ENCODE peak calls at places on chromosomes 13 and 19, in nine cellular contexts. B is uterus, W is heart left ventricle, U is GM12892, Q is ovary, G is lower leg skin, V is sigmoid colon, N is GM12891, X is gastrocnemius medialis. K is an unnamed sample.

GRCh38 chr19:56720281-56720680 is 48.7 kb upstream of the ZNF835 start:
- DNase-seq in Q (peak), N (no peak), U (no peak), V (no peak), X (no peak), G (no peak), W (no peak), B (peak), K (no peak)

GRCh38 chr19:12163841-12164240 is 945 bp downstream of the ZNF136 start:
- DNase-seq in X (no peak), N (no peak), Q (no peak), B (no peak), U (no peak), W (no peak), V (no peak), G (no peak), K (no peak)

GRCh38 chr19:51799998-51800848 is 5.3 kb downstream of the FPR3 start:
- DNase-seq in U (no peak), V (peak), Q (peak), G (no peak), X (no peak), W (peak), B (peak), N (no peak), K (no peak)

GRCh38 chr19:13848811-13849241 is 28.1 kb upstream of the NANOS3 start:
- DNase-seq in W (no peak), Q (no peak), G (no peak), U (no peak), X (no peak), N (no peak), B (no peak), V (no peak), K (no peak)

GRCh38 chr13:46962286-46962941 is 65.6 kb upstream of the HTR2A start:
- DNase-seq in W (no peak), V (no peak), N (no peak), X (no peak), G (no peak), B (no peak), U (no peak), Q (no peak), K (no peak)

GRCh38 chr19:28118235-28118634 is 1094.7 kb downstream of the UQCRFS1 start:
- DNase-seq in V (no peak), N (no peak), W (no peak), U (no peak), G (no peak), Q (no peak), X (no peak), B (no peak), K (no peak)

GRCh38 chr13:34265016-34265692 is 447.2 kb downstream of the RFC3 start:
- DNase-seq in V (no peak), U (no peak), W (no peak), X (no peak), G (no peak), N (no peak), B (no peak), Q (no peak), K (no peak)

GRCh38 chr13:74825949-74826246 is 656.1 kb downstream of the TBC1D4 start:
- DNase-seq in U (no peak), G (no peak), V (no peak), N (no peak), B (no peak), Q (no peak), W (no peak), X (no peak), K (no peak)

GRCh38 chr19:33771308-33772101 is 25.2 kb upstream of the KCTD15 start:
- DNase-seq in B (peak), N (peak), Q (peak), G (peak), U (peak), X (no peak), W (peak), V (peak), K (peak)

GRCh38 chr19:21092107-21092506 is 10.1 kb downstream of the ZNF714 start:
- DNase-seq in U (no peak), X (no peak), Q (no peak), B (no peak), G (no peak), W (no peak), V (no peak), N (no peak), K (no peak)

GRCh38 chr19:49718511-49718910 is 27.6 kb downstream of the CPT1C start:
- DNase-seq in G (no peak), U (no peak), B (no peak), V (no peak), X (no peak), N (no peak), Q (peak), W (no peak), K (no peak)

GRCh38 chr19:39936020-39936419 is 1.6 kb upstream of the FCGBP start:
- DNase-seq in G (no peak), V (no peak), N (no peak), B (no peak), Q (no peak), W (no peak), U (no peak), X (no peak), K (no peak)
- TF ChIP-seq POLR2A in G (no peak), V (no peak), N (no peak), B (no peak), Q (no peak), W (no peak), U (no peak), X (no peak), K (no peak)

GRCh38 chr13:30464496-30465351 is 1.0 kb downstream of the HMGB1 start:
- DNase-seq in N (peak), Q (peak), W (peak), G (peak), U (peak), B (peak), V (peak), X (peak), K (peak)

GRCh38 chr13:30466358-30466714 is 600 bp upstream of the HMGB1 start:
- DNase-seq in W (no peak), X (no peak), U (peak), V (no peak), Q (no peak), N (no peak), G (no peak), B (no peak), K (no peak)

GRCh38 chr13:30465541-30466357 is at the start of gene HMGB1:
- DNase-seq in Q (peak), V (peak), X (peak), U (peak), W (peak), B (peak), G (peak), N (peak), K (peak)

GRCh38 chr13:30466841-30467252 is 1.1 kb upstream of the HMGB1 start:
- DNase-seq in Q (no peak), G (no peak), B (no peak), U (no peak), N (no peak), X (no peak), V (no peak), W (no peak), K (no peak)

GRCh38 chr13:30463820-30464495 is 1.8 kb downstream of the HMGB1 start:
- DNase-seq in B (peak), X (peak), N (no peak), W (peak), U (peak), Q (no peak), V (peak), G (no peak), K (peak)
- TF ChIP-seq POLR2A in B (peak), X (no peak), N (peak), W (no peak), U (peak), Q (no peak), V (no peak), G (no peak), K (no peak)

DNA sequence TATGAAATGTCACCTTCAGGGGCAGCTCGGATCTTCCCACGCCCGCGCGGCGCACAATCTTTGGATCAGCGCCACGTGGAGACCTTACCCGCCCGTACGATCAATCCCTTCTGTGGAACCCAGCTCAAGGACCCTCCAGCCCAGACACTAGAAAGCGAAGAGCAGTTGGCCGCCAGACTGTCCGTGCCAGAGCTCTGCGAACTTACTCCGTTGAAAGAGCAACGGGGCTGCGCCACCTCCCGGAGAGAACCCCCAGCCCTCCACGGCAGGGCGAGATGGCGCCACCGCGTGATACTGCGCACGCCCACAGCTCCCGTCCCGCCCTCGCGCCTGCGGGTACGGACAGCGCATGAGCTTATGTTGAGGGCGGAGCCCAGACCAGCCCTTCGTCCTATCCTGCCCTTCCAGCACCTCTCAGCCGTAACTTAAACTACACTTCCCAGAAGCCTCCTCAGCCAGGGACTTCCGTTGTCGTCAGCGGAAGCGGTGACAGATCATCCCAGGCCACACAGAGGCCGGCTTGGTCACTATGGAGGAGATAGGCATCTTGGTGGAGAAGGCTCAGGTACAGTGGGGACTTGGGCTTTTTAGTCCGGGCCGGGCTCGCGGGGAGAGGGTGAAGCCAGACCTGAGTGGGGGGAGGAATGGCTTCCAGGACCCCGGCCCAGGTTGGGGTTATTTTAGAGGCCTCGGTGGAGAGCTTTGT is at the start of gene PSMC4:
- DNase-seq in N (peak), U (peak), Q (peak), G (peak), X (peak), B (peak), V (peak), W (peak), K (peak)
- TF ChIP-seq POLR2A in N (peak), U (peak), Q (peak), G (peak), X (peak), B (peak), V (peak), W (peak), K (peak)

DNA sequence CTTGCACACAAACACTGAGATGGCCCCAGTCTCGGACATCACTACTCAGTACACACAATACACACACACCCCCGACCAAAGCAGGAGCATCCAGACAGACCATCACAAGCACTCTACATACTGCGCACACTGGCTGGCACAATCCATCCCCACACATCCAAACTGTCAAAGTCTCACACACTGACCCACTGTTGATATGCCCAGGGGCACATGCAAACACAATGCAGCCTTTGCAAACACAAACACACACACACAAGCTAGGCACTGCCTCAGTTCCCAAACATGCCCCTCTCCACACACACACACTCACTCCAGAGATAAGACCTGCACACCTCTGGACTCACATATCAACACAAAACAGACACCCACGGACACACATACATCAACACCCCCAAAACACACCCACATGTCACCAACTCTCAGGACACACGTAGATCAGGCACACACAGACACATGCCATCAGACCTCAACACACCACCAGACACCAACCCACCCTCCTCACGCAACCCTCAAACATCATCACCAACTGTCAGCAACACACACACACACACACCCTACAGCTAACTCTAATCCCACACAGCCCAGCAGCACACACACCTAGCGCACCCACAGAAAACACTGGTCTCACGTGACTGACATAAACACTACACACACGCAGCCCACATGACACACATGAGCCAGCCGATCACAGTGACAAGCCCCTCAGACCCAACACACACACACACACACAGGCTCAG is 1.9 kb downstream of the BBC3 start:
- DNase-seq in N (no peak), Q (no peak), V (peak), U (no peak), G (no peak), W (no peak), X (peak), B (peak), K (no peak)
- TF ChIP-seq POLR2A in N (no peak), Q (no peak), V (no peak), U (no peak), G (no peak), W (no peak), X (peak), B (no peak), K (no peak)

GRCh38 chr19:46297700-46298476 is 1.0 kb downstream of the HIF3A start:
- DNase-seq in W (peak), V (peak), N (no peak), B (peak), Q (peak), X (peak), U (no peak), G (peak), K (peak)

GRCh38 chr19:46294475-46294874 is 2.4 kb upstream of the HIF3A start:
- DNase-seq in B (no peak), U (no peak), W (no peak), Q (no peak), V (no peak), G (no peak), N (no peak), X (no peak), K (no peak)

GRCh38 chr19:46298477-46299003 is 1.7 kb downstream of the HIF3A start:
- DNase-seq in G (no peak), W (no peak), X (no peak), B (no peak), V (no peak), U (no peak), N (no peak), Q (no peak), K (no peak)

GRCh38 chr19:46296722-46297431 is at the start of gene HIF3A:
- DNase-seq in W (peak), U (no peak), V (peak), Q (peak), N (no peak), B (peak), G (peak), X (no peak), K (peak)

DNA sequence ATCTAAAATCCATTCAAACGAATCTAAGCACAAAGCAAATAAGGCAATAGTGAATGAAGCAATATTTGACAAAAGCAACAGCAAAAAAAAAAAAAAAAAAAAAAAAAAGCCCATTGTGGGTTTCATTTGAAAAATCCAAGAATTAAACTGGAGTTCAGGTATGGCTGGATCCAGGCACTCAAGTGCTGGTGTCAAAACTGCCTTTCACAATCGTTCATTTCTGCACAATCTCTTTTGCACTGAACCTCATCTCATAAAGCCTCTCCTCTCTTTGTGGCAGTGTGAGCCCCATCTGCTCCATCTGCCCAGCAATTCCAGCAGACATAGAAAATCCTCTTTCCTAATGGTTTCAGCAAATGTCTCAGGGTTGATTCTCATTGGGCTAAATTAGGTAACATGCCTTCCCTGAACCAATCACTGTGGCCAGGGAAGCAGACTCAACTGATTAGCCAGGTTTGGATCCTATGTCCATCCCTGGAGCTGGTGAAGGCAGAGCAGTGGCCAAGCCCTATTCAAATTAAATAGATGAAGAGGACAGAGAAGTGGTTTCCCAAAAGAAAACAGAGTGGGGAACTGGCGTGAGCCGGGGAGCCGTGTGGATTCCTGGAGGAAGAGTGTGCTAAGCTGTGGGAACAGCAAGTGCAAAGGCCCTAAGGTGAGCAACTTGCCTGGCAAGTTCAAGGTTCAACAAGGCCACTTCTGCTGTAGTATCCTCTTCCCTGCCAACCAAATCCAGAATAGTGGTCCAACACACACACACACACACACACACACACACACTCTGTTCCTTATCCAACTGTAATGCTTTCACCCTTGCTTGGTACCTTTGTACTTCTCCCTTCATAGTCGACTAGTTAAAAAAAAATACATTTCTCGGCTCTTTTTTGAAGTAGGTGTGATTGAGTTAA is 1.2 kb upstream of the HIF3A start:
- DNase-seq in V (no peak), X (no peak), Q (no peak), B (no peak), W (no peak), U (no peak), N (no peak), G (no peak), K (no peak)
- TF ChIP-seq POLR2A in V (no peak), X (no peak), Q (no peak), B (no peak), W (no peak), U (no peak), N (no peak), G (no peak), K (no peak)

DNA sequence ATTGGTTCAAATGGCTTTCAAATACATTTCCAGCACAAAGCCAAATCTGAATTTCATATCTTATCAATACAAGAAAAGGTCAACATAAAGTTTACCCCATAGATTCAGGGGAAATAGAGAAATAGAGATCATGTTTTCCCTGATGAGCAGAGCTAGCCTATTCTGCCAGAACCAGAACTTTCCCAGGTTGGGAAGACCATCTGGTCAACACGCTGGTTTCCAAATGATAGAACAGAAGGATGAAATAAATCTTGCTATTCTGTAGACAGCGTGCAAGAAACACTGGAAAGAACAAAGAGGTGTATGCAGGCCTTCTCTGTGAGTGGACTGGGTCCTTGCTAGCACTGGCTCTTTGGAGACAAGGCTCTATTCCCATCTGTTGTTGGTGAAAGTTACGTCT is 350.6 kb downstream of the NDFIP2 start:
- DNase-seq in Q (no peak), N (no peak), X (no peak), U (no peak), V (no peak), B (no peak), G (no peak), W (no peak), K (no peak)
- TF ChIP-seq POLR2A in Q (no peak), N (no peak), X (no peak), U (no peak), V (no peak), B (no peak), G (no peak), W (no peak), K (no peak)

GRCh38 chr13:21116141-21116540 is 54.8 kb upstream of the LATS2 start:
- DNase-seq in N (no peak), Q (no peak), U (no peak), B (no peak), G (no peak), X (no peak), W (no peak), V (peak), K (no peak)
- TF ChIP-seq POLR2A in N (no peak), Q (no peak), U (no peak), B (no peak), G (no peak), X (no peak), W (no peak), V (no peak), K (no peak)

K was measured in prostate gland.